ENCODE peak calls at places on chromosomes 16 and 17, in ten cellular contexts. U is fibroblast of mammary gland; C is H54; M is CD8-positive, alpha-beta T cell; E is NCI-H1048; P is CD4-positive, alpha-beta T cell; D is stomach; I is T-helper 1 cell; F is CD8-positive, alpha-beta memory T cell; H is posterior cingulate gyrus. R is an unnamed sample.
A peak's percentile ranks its signal among the peaks of the same experiment; 100 is the strongest.

GRCh38 chr17:17859909-17860760 is 23.3 kb upstream of the SREBF1 start:
- DNase-seq in U (peak; percentile 52), C (peak; percentile 94), M (peak; percentile 58), E (peak; percentile 20), P (peak; percentile 64), D (peak; percentile 81), I (peak; percentile 61), F (peak; percentile 79), H (peak; percentile 72), R (peak; percentile 78)

GRCh38 chr17:83015511-83015910 is 63.9 kb upstream of the METRNL start:
- DNase-seq in U (no peak), C (no peak), M (no peak), E (no peak), P (no peak), D (no peak), I (no peak), F (no peak), H (no peak), R (no peak)

GRCh38 chr17:79581306-79581932 is 29.4 kb downstream of the RBFOX3 start:
- DNase-seq in U (no peak), C (no peak), M (no peak), E (no peak), P (no peak), D (no peak), I (no peak), F (no peak), H (no peak), R (no peak)

GRCh38 chr17:81859906-81860755 is at the start of gene P4HB:
- DNase-seq in U (no peak), C (no peak), M (no peak), E (no peak), P (no peak), D (no peak), I (no peak), F (no peak), H (no peak), R (peak; percentile 98)

GRCh38 chr17:65231086-65231485 is 93.9 kb downstream of the RGS9 start:
- DNase-seq in U (no peak), C (no peak), M (no peak), E (no peak), P (no peak), D (no peak), I (no peak), F (no peak), H (no peak), R (no peak)

GRCh38 chr17:75571197-75571884 is 16.3 kb upstream of the MYO15B start:
- DNase-seq in U (no peak), C (no peak), M (no peak), E (no peak), P (no peak), D (peak; percentile 48), I (no peak), F (no peak), H (no peak), R (peak; percentile 85)

GRCh38 chr17:31787857-31788570 is 71.0 kb downstream of the COPRS start:
- DNase-seq in U (peak; percentile 91), C (peak; percentile 79), M (no peak), E (no peak), P (no peak), D (no peak), I (no peak), F (no peak), H (peak; percentile 65), R (no peak)

GRCh38 chr17:50834126-50834785 is 1.1 kb upstream of the WFIKKN2 start:
- DNase-seq in U (no peak), C (no peak), M (no peak), E (no peak), P (no peak), D (no peak), I (no peak), F (no peak), H (no peak), R (no peak)

GRCh38 chr17:79658811-79659207 is 48.0 kb upstream of the RBFOX3 start:
- DNase-seq in U (peak; percentile 25), C (no peak), M (no peak), E (no peak), P (no peak), D (no peak), I (no peak), F (no peak), H (no peak), R (no peak)

GRCh38 chr16:11627822-11628457 is 40.3 kb upstream of the SNN start:
- DNase-seq in U (peak; percentile 56), C (no peak), M (no peak), E (no peak), P (no peak), D (peak; percentile 58), I (no peak), F (no peak), H (no peak), R (no peak)

GRCh38 chr16:16974192-16974591 is 496.6 kb downstream of the XYLT1 start:
- DNase-seq in U (no peak), C (no peak), M (no peak), E (no peak), P (no peak), D (no peak), I (no peak), F (no peak), H (no peak), R (no peak)

GRCh38 chr17:65535777-65536572 is 25.5 kb downstream of the AXIN2 start:
- DNase-seq in U (no peak), C (no peak), M (no peak), E (no peak), P (no peak), D (no peak), I (no peak), F (no peak), H (no peak), R (no peak)

GRCh38 chr16:84610385-84610784 is 7.5 kb downstream of the COTL1 start:
- DNase-seq in U (peak; percentile 44), C (no peak), M (no peak), E (no peak), P (no peak), D (no peak), I (no peak), F (no peak), H (no peak), R (no peak)

GRCh38 chr16:81388357-81388756 is 56.3 kb upstream of the CMIP start:
- DNase-seq in U (no peak), C (no peak), M (no peak), E (no peak), P (no peak), D (no peak), I (no peak), F (no peak), H (no peak), R (no peak)

GRCh38 chr16:29989111-29989858 is 6.1 kb downstream of the HIRIP3 start:
- DNase-seq in U (no peak), C (no peak), M (no peak), E (no peak), P (no peak), D (no peak), I (no peak), F (peak; percentile 8), H (no peak), R (peak; percentile 21)

GRCh38 chr17:65078441-65079160 is 22.1 kb upstream of the GNA13 start:
- DNase-seq in U (peak; percentile 75), C (peak; percentile 63), M (no peak), E (no peak), P (no peak), D (peak; percentile 25), I (no peak), F (no peak), H (no peak), R (no peak)

GRCh38 chr17:56679767-56680422 is 86.4 kb downstream of the NOG start:
- DNase-seq in U (no peak), C (no peak), M (no peak), E (no peak), P (no peak), D (no peak), I (no peak), F (no peak), H (no peak), R (no peak)

GRCh38 chr17:19311421-19312215 is 50.9 kb downstream of the B9D1 start:
- DNase-seq in U (no peak), C (no peak), M (no peak), E (no peak), P (no peak), D (no peak), I (no peak), F (no peak), H (no peak), R (no peak)

GRCh38 chr17:14827394-14827793 is 437.7 kb downstream of the PMP22 start:
- DNase-seq in U (no peak), C (no peak), M (no peak), E (no peak), P (no peak), D (no peak), I (no peak), F (no peak), H (no peak), R (no peak)

GRCh38 chr17:73841431-73842060 is 197.3 kb upstream of the SDK2 start:
- DNase-seq in U (peak; percentile 48), C (no peak), M (no peak), E (no peak), P (peak; percentile 11), D (no peak), I (no peak), F (no peak), H (no peak), R (no peak)

GRCh38 chr16:88769617-88770458 is 15.2 kb downstream of the PIEZO1 start:
- DNase-seq in U (no peak), C (no peak), M (no peak), E (no peak), P (no peak), D (no peak), I (no peak), F (no peak), H (no peak), R (peak; percentile 67)

GRCh38 chr17:57357392-57357784 is 101.1 kb downstream of the MSI2 start:
- DNase-seq in U (no peak), C (no peak), M (no peak), E (no peak), P (no peak), D (peak; percentile 91), I (no peak), F (no peak), H (peak; percentile 41), R (peak; percentile 31)

GRCh38 chr16:19389246-19389645 is 28.4 kb upstream of the TMC5 start:
- DNase-seq in U (peak; percentile 21), C (no peak), M (peak; percentile 21), E (no peak), P (peak; percentile 14), D (peak; percentile 83), I (peak; percentile 14), F (no peak), H (no peak), R (peak; percentile 39)

GRCh38 chr16:77877712-77878111 is 89.3 kb downstream of the VAT1L start:
- DNase-seq in U (peak; percentile 90), C (peak; percentile 27), M (no peak), E (no peak), P (no peak), D (no peak), I (no peak), F (no peak), H (no peak), R (no peak)